ENCODE peak calls at places on chromosomes 12 and 14, in eight cellular contexts. One of them, this sample, is unnamed.

GRCh38 chr14:50037837-50038236 is 78.5 kb downstream of the VCPKMT start:
- DNase-seq in spleen: no peak
- DNase-seq in endothelial cell of umbilical vein: no peak
- DNase-seq in breast epithelium: peak; percentile 48
- DNase-seq in GM23338: no peak
- DNase-seq in HL-60: no peak
- DNase-seq in SK-N-SH: no peak
- DNase-seq in stomach: no peak
- DNase-seq in this sample: no peak

GRCh38 chr14:65167072-65167645 is 64.8 kb upstream of the MAX start:
- DNase-seq in HL-60: no peak
- DNase-seq in breast epithelium: no peak
- DNase-seq in endothelial cell of umbilical vein: no peak
- DNase-seq in spleen: no peak
- DNase-seq in SK-N-SH: no peak
- DNase-seq in stomach: no peak
- DNase-seq in GM23338: peak; percentile 31
- DNase-seq in this sample: no peak

GRCh38 chr12:32107376-32108267 is 975 bp downstream of the BICD1 start:
- DNase-seq in HL-60: no peak
- DNase-seq in SK-N-SH: peak; percentile 31
- DNase-seq in breast epithelium: peak; percentile 24
- DNase-seq in endothelial cell of umbilical vein: peak; percentile 78
- DNase-seq in stomach: no peak
- DNase-seq in spleen: no peak
- DNase-seq in GM23338: peak; percentile 38
- DNase-seq in this sample: no peak

GRCh38 chr12:126772171-126772864 is 1494.7 kb upstream of the TMEM132C start:
- DNase-seq in SK-N-SH: no peak
- DNase-seq in spleen: no peak
- DNase-seq in breast epithelium: no peak
- DNase-seq in endothelial cell of umbilical vein: no peak
- DNase-seq in stomach: no peak
- DNase-seq in HL-60: no peak
- DNase-seq in GM23338: no peak
- DNase-seq in this sample: no peak

GRCh38 chr12:99935608-99936007 is 49.1 kb downstream of the ANKS1B start:
- DNase-seq in spleen: no peak
- DNase-seq in stomach: no peak
- DNase-seq in HL-60: no peak
- DNase-seq in GM23338: no peak
- DNase-seq in SK-N-SH: no peak
- DNase-seq in breast epithelium: no peak
- DNase-seq in endothelial cell of umbilical vein: no peak
- DNase-seq in this sample: no peak

GRCh38 chr14:75401356-75401755 is 26.5 kb upstream of the JDP2 start:
- DNase-seq in spleen: no peak
- DNase-seq in breast epithelium: no peak
- DNase-seq in endothelial cell of umbilical vein: peak; percentile 26
- DNase-seq in stomach: no peak
- DNase-seq in HL-60: no peak
- DNase-seq in SK-N-SH: no peak
- DNase-seq in GM23338: peak; percentile 70
- DNase-seq in this sample: peak; percentile 80

GRCh38 chr14:64828096-64828495 is 51.6 kb downstream of the SPTB start:
- DNase-seq in endothelial cell of umbilical vein: no peak
- DNase-seq in spleen: no peak
- DNase-seq in GM23338: no peak
- DNase-seq in breast epithelium: no peak
- DNase-seq in SK-N-SH: no peak
- DNase-seq in HL-60: no peak
- DNase-seq in stomach: no peak
- DNase-seq in this sample: no peak

GRCh38 chr12:120117961-120118709 is 1.6 kb upstream of the RAB35 start:
- DNase-seq in endothelial cell of umbilical vein: peak; percentile 52
- DNase-seq in HL-60: no peak
- DNase-seq in SK-N-SH: no peak
- DNase-seq in spleen: no peak
- DNase-seq in GM23338: peak; percentile 89
- DNase-seq in stomach: no peak
- DNase-seq in breast epithelium: no peak
- DNase-seq in this sample: no peak

GRCh38 chr14:103372552-103373304 is 12.5 kb upstream of the MARK3 start:
- DNase-seq in breast epithelium: no peak
- DNase-seq in spleen: no peak
- DNase-seq in endothelial cell of umbilical vein: peak; percentile 87
- DNase-seq in stomach: peak; percentile 30
- DNase-seq in GM23338: peak; percentile 24
- DNase-seq in HL-60: no peak
- DNase-seq in SK-N-SH: no peak
- DNase-seq in this sample: peak; percentile 37

GRCh38 chr12:32588604-32589003 is 90.5 kb upstream of the DNM1L start:
- DNase-seq in endothelial cell of umbilical vein: no peak
- DNase-seq in breast epithelium: no peak
- DNase-seq in spleen: no peak
- DNase-seq in stomach: no peak
- DNase-seq in HL-60: no peak
- DNase-seq in GM23338: no peak
- DNase-seq in SK-N-SH: no peak
- DNase-seq in this sample: no peak

GRCh38 chr12:124543052-124543590 is 24.3 kb downstream of the NCOR2 start:
- DNase-seq in SK-N-SH: peak; percentile 86
- DNase-seq in spleen: peak; percentile 77
- DNase-seq in HL-60: no peak
- DNase-seq in breast epithelium: no peak
- DNase-seq in endothelial cell of umbilical vein: no peak
- DNase-seq in stomach: no peak
- DNase-seq in GM23338: no peak
- DNase-seq in this sample: no peak

GRCh38 chr12:43655586-43655985 is 103.0 kb downstream of the PUS7L start:
- DNase-seq in HL-60: no peak
- DNase-seq in GM23338: no peak
- DNase-seq in breast epithelium: no peak
- DNase-seq in endothelial cell of umbilical vein: no peak
- DNase-seq in spleen: no peak
- DNase-seq in SK-N-SH: no peak
- DNase-seq in stomach: no peak
- DNase-seq in this sample: no peak

GRCh38 chr14:78614651-78615050 is 444.5 kb downstream of the NRXN3 start:
- DNase-seq in SK-N-SH: no peak
- DNase-seq in stomach: no peak
- DNase-seq in spleen: no peak
- DNase-seq in endothelial cell of umbilical vein: no peak
- DNase-seq in HL-60: no peak
- DNase-seq in GM23338: no peak
- DNase-seq in breast epithelium: no peak
- DNase-seq in this sample: no peak

GRCh38 chr12:94617101-94617500 is 33.3 kb downstream of the TMCC3 start:
- DNase-seq in stomach: no peak
- DNase-seq in endothelial cell of umbilical vein: no peak
- DNase-seq in spleen: no peak
- DNase-seq in GM23338: no peak
- DNase-seq in SK-N-SH: no peak
- DNase-seq in HL-60: no peak
- DNase-seq in breast epithelium: no peak
- DNase-seq in this sample: no peak

GRCh38 chr14:51138353-51139103 is 43.6 kb upstream of the TRIM9 start:
- DNase-seq in spleen: no peak
- DNase-seq in stomach: no peak
- DNase-seq in SK-N-SH: peak; percentile 21
- DNase-seq in endothelial cell of umbilical vein: no peak
- DNase-seq in HL-60: no peak
- DNase-seq in breast epithelium: no peak
- DNase-seq in GM23338: peak; percentile 37
- DNase-seq in this sample: no peak
- H3K27ac ChIP-seq in spleen: no peak overlapping the region
- H3K27ac ChIP-seq in stomach: no peak overlapping the region
- H3K27ac ChIP-seq in SK-N-SH: peak overlapping the region; percentile 68
- H3K27ac ChIP-seq in endothelial cell of umbilical vein: no peak overlapping the region
- H3K27ac ChIP-seq in HL-60: no peak overlapping the region
- H3K27ac ChIP-seq in breast epithelium: no peak overlapping the region
- H3K27ac ChIP-seq in GM23338: peak overlapping the region; percentile 30
- H3K27ac ChIP-seq in this sample: no peak overlapping the region

DNA sequence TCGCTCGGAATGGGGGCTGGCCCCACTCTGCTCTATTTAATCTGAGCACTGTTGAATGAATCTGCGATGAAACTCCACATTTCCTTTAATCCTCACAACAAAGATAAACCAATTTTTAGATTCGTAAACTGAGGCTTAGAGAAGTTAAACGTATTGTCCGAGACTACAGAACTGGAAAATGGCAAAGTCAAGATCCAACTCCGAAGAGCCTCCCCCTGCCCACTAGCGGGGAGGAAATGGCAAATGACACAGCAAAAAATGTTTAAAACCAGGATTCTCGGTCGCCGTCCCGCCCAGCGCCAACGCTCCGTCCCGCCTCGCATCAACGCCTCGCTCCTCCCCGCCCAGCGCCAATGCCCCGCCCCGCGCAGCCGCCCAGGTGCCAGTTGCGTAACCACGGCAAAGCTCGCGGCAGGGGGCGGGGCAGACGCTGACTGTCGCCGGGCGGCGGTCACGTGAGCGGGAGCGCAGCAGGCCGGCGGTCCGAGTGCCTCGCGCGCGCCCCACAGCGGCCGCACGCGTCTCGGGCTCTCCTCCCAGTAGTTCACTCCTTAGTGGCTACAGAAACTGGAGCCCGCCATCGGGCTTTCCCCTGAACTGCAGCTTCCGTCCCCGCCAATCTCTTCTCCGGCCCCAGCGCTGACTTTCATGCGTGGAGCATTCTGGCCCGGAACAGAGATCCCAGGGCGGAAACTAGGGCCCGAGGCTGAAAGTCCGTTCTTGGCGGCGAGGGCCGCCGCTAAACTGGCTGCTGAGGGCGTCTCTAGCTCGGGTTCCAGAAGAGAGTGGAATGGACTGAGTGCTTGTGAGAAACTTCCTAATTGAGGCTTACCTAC is 13.6 kb upstream of the LRRC23 start:
- DNase-seq in breast epithelium: peak; percentile 96
- DNase-seq in HL-60: peak; percentile 93
- DNase-seq in SK-N-SH: peak; percentile 98
- DNase-seq in spleen: peak; percentile 100
- DNase-seq in GM23338: peak; percentile 99
- DNase-seq in stomach: peak; percentile 99
- DNase-seq in endothelial cell of umbilical vein: peak; percentile 98
- DNase-seq in this sample: peak; percentile 98
- TF ChIP-seq POLR2AphosphoS5 in breast epithelium: peak; percentile 86
- TF ChIP-seq POLR2AphosphoS5 in HL-60: peak; percentile 49
- TF ChIP-seq POLR2AphosphoS5 in SK-N-SH: peak; percentile 89
- TF ChIP-seq POLR2AphosphoS5 in spleen: peak; percentile 90
- TF ChIP-seq POLR2AphosphoS5 in GM23338: peak; percentile 79
- TF ChIP-seq POLR2AphosphoS5 in stomach: peak; percentile 82
- TF ChIP-seq POLR2AphosphoS5 in endothelial cell of umbilical vein: peak; percentile 98
- TF ChIP-seq POLR2AphosphoS5 in this sample: peak; percentile 77

GRCh38 chr12:59646636-59647035 is 50.8 kb downstream of the SLC16A7 start:
- DNase-seq in GM23338: no peak
- DNase-seq in HL-60: no peak
- DNase-seq in spleen: no peak
- DNase-seq in breast epithelium: no peak
- DNase-seq in stomach: no peak
- DNase-seq in SK-N-SH: no peak
- DNase-seq in endothelial cell of umbilical vein: no peak
- DNase-seq in this sample: no peak

GRCh38 chr12:59651230-59651920 is 55.5 kb downstream of the SLC16A7 start:
- DNase-seq in stomach: no peak
- DNase-seq in spleen: no peak
- DNase-seq in GM23338: no peak
- DNase-seq in SK-N-SH: no peak
- DNase-seq in endothelial cell of umbilical vein: peak; percentile 51
- DNase-seq in HL-60: no peak
- DNase-seq in breast epithelium: no peak
- DNase-seq in this sample: no peak

GRCh38 chr12:59652098-59652497 is 56.3 kb downstream of the SLC16A7 start:
- DNase-seq in GM23338: no peak
- DNase-seq in breast epithelium: no peak
- DNase-seq in spleen: no peak
- DNase-seq in HL-60: no peak
- DNase-seq in stomach: no peak
- DNase-seq in endothelial cell of umbilical vein: no peak
- DNase-seq in SK-N-SH: no peak
- DNase-seq in this sample: no peak

GRCh38 chr12:59650594-59651229 is 54.9 kb downstream of the SLC16A7 start:
- DNase-seq in breast epithelium: no peak
- DNase-seq in GM23338: peak; percentile 14
- DNase-seq in SK-N-SH: no peak
- DNase-seq in spleen: no peak
- DNase-seq in endothelial cell of umbilical vein: no peak
- DNase-seq in HL-60: no peak
- DNase-seq in stomach: no peak
- DNase-seq in this sample: no peak

DNA sequence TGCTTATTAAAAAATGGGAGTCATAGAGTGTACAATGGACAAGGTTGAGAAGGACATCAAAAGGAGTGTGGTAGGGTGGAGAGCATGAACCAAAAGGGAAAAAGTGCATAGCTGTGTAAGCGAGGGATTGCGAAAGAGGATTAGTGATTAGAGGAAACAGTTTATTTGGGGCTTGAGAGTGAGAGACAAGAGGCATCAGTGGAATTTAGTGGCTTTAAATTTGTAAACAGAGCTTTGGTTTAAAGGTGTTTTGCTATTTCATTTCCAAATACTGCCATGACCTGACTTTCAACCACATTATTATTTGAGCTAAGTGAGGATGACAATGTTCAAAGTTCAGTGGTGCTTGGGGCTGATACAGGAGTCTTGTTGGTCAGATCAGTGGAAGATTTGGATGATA is 53.4 kb downstream of the SLC16A7 start:
- DNase-seq in endothelial cell of umbilical vein: no peak
- DNase-seq in SK-N-SH: no peak
- DNase-seq in spleen: no peak
- DNase-seq in stomach: no peak
- DNase-seq in GM23338: no peak
- DNase-seq in HL-60: no peak
- DNase-seq in breast epithelium: no peak
- DNase-seq in this sample: no peak
- H3K27ac ChIP-seq in endothelial cell of umbilical vein: no peak overlapping the region
- H3K27ac ChIP-seq in SK-N-SH: no peak overlapping the region
- H3K27ac ChIP-seq in spleen: no peak overlapping the region
- H3K27ac ChIP-seq in stomach: no peak overlapping the region
- H3K27ac ChIP-seq in GM23338: no peak overlapping the region
- H3K27ac ChIP-seq in HL-60: no peak overlapping the region
- H3K27ac ChIP-seq in breast epithelium: no peak overlapping the region
- H3K27ac ChIP-seq in this sample: no peak overlapping the region

GRCh38 chr14:96421236-96421635 is 29.3 kb downstream of the AK7 start:
- DNase-seq in breast epithelium: no peak
- DNase-seq in stomach: no peak
- DNase-seq in HL-60: no peak
- DNase-seq in spleen: no peak
- DNase-seq in endothelial cell of umbilical vein: no peak
- DNase-seq in GM23338: no peak
- DNase-seq in SK-N-SH: no peak
- DNase-seq in this sample: no peak

GRCh38 chr14:96423012-96423411 is 31.1 kb downstream of the AK7 start:
- DNase-seq in stomach: no peak
- DNase-seq in GM23338: no peak
- DNase-seq in SK-N-SH: no peak
- DNase-seq in HL-60: no peak
- DNase-seq in endothelial cell of umbilical vein: no peak
- DNase-seq in breast epithelium: no peak
- DNase-seq in spleen: no peak
- DNase-seq in this sample: no peak

GRCh38 chr14:96423446-96424103 is 31.6 kb downstream of the AK7 start:
- DNase-seq in SK-N-SH: no peak
- DNase-seq in HL-60: no peak
- DNase-seq in breast epithelium: no peak
- DNase-seq in endothelial cell of umbilical vein: no peak
- DNase-seq in stomach: no peak
- DNase-seq in GM23338: no peak
- DNase-seq in spleen: no peak
- DNase-seq in this sample: no peak

GRCh38 chr14:96424104-96424989 is 32.4 kb downstream of the AK7 start:
- DNase-seq in HL-60: peak; percentile 35
- DNase-seq in spleen: peak; percentile 83
- DNase-seq in breast epithelium: no peak
- DNase-seq in SK-N-SH: peak; percentile 77
- DNase-seq in stomach: peak; percentile 38
- DNase-seq in endothelial cell of umbilical vein: peak; percentile 82
- DNase-seq in GM23338: peak; percentile 90
- DNase-seq in this sample: no peak
- TF ChIP-seq POLR2AphosphoS5 in HL-60: no peak
- TF ChIP-seq POLR2AphosphoS5 in spleen: no peak
- TF ChIP-seq POLR2AphosphoS5 in breast epithelium: no peak
- TF ChIP-seq POLR2AphosphoS5 in SK-N-SH: no peak
- TF ChIP-seq POLR2AphosphoS5 in stomach: no peak
- TF ChIP-seq POLR2AphosphoS5 in endothelial cell of umbilical vein: no peak
- TF ChIP-seq POLR2AphosphoS5 in GM23338: no peak
- TF ChIP-seq POLR2AphosphoS5 in this sample: no peak

This sample was measured in sigmoid colon.